ENCODE peak calls at places on chromosomes 1 and 21, in four cellular contexts. E is GM12878, H is HepG2, O is K562. W is an unnamed sample.

GRCh38 chr21:37045139-37045538 is 27.7 kb downstream of the PIGP start:
- DNase-seq in O (no peak), E (no peak), H (no peak), W (no peak)

GRCh38 chr1:199551967-199552565 is 475.4 kb upstream of the NR5A2 start:
- DNase-seq in H (peak), O (peak), E (no peak), W (peak)

GRCh38 chr1:12143631-12144155 is 23.1 kb upstream of the TNFRSF1B start:
- DNase-seq in O (peak), E (no peak), H (no peak), W (no peak)

GRCh38 chr21:42337830-42338729 is 12.7 kb downstream of the TFF2 start:
- DNase-seq in H (peak), E (no peak), O (peak), W (no peak)

GRCh38 chr1:168842916-168843315 is 113.9 kb upstream of the DPT start:
- DNase-seq in E (no peak), H (no peak), O (no peak), W (no peak)

GRCh38 chr1:65166572-65167305 is 18.7 kb downstream of the AK4 start:
- DNase-seq in E (no peak), O (no peak), H (no peak), W (no peak)

GRCh38 chr1:183138301-183138700 is 47.8 kb upstream of the LAMC2 start:
- DNase-seq in H (no peak), E (no peak), O (no peak), W (no peak)

GRCh38 chr21:44475266-44475665 is 20.0 kb downstream of the LRRC3 start:
- DNase-seq in O (no peak), E (no peak), H (no peak), W (no peak)

GRCh38 chr1:9826616-9827015 is 2.9 kb upstream of the CLSTN1 start:
- DNase-seq in O (peak), E (no peak), H (no peak), W (no peak)

GRCh38 chr1:25682059-25682601 is 65.5 kb downstream of the MAN1C1 start:
- DNase-seq in H (no peak), O (no peak), E (no peak), W (no peak)

GRCh38 chr1:27097484-27097917 is 57.4 kb downstream of the SLC9A1 start:
- DNase-seq in H (peak), E (no peak), O (peak), W (peak)

GRCh38 chr21:28410264-28410663 is 582.4 kb downstream of the LTN1 start:
- DNase-seq in H (no peak), E (no peak), O (no peak), W (no peak)

GRCh38 chr1:67855944-67856343 is 22.7 kb upstream of the GNG12 start:
- DNase-seq in O (no peak), H (no peak), E (no peak), W (no peak)

GRCh38 chr1:232164078-232164963 is 465.6 kb downstream of the SIPA1L2 start:
- DNase-seq in E (no peak), O (no peak), H (peak), W (no peak)

GRCh38 chr1:245718123-245718522 is 563.3 kb downstream of the KIF26B start:
- DNase-seq in O (no peak), E (no peak), H (no peak), W (no peak)

DNA sequence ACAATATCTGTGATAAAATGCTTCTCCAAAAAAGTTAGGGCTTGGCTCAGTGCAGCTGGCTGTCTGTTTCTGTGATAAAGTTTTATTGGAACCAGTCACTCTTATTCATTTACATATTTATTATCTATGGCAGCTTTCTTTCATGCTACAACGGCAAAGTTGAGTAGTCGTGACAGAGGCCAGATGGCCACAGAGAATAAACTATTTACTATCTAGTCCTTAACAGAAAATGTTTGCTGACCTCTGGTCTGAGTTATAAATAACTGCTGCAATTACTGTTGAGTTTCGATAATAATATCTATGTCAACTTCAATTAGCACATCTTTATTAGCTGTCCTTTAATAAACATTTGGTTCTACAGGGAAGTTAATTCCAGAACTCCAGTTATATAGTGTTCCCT is 180.2 kb upstream of the RUNX1 start:
- DNase-seq in E (no peak), O (no peak), H (no peak), W (no peak)
- TF ChIP-seq ATF3 in E (no peak), O (no peak), H (no peak), W (no peak)

DNA sequence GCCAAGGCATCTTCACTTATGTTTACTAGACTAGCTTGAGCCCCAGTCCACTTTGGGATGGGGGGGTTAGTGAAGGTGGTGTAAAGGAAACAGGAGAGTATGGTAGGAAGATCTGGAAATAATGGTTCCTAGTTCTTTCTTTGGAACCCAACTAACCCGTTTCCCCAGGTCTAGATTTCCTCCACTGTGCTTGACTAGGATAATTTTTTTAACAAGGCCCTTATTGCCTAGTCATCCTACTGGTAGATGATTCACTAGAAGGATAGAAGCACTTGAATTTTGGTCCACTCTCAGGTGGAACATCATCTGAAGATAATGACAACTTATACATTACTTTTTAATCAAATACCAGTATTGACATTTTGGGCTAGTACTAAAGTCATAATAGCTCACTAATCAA is 45.9 kb upstream of the MYOCOS start:
- DNase-seq in O (no peak), H (no peak), E (no peak), W (no peak)
- TF ChIP-seq POLR2A in O (no peak), H (no peak), E (no peak), W (no peak)

DNA sequence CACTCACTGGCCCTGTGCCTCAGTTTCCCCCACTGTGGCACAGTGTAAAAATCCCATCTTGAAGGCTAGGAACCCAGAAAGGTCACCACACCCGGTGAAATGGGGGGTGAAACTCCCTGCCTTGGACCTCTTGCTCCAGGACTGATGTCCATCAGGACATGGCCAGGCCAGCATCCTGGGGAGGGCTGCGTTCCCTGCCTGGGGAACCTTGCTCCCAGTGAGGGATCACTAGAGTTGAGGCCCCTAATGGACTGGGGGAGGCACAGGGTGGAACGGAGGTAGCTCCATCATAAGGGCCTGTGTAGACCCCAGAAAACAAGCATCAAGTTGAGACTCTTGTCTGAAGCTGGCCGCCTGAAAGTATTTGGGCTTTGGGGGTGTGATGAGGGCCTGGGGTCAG is 10.4 kb upstream of the ZNF670 start:
- DNase-seq in H (no peak), E (no peak), O (no peak), W (no peak)
- TF ChIP-seq ATF3 in H (no peak), E (no peak), O (no peak), W (no peak)

GRCh38 chr1:221793439-221794078 is 51.7 kb upstream of the DUSP10 start:
- DNase-seq in H (no peak), O (no peak), E (peak), W (no peak)
- TF ChIP-seq POLR2A in H (no peak), O (no peak), E (peak), W (no peak)

DNA sequence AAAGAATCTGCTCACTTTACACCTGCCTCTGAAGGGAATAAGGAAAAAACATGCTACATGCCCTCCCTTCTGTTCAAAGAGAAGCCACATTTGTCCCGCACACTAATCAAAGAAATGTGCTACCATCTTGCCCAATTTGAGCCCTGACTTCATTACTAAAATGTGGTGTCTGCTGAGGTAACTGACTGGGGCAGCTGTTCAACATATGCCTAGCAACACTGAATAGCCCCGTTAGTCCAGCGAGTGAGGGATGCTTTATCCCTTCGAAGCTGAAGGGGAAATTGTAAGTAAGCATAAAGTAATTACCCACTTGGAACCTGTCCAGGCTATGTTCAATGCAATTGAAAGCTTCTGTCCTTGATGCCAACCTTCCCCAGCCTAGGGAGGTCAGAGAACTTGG is 310.6 kb downstream of the SEC16B start:
- DNase-seq in O (no peak), E (no peak), H (no peak), W (no peak)
- TF ChIP-seq ATF3 in O (no peak), E (no peak), H (no peak), W (no peak)

GRCh38 chr1:31356427-31356826 is 16.4 kb downstream of the FABP3 start:
- DNase-seq in O (no peak), H (no peak), E (no peak), W (no peak)
- TF ChIP-seq POLR2A in O (no peak), H (no peak), E (no peak), W (no peak)

W was measured in HCT116.